ENCODE peak calls at places on chromosomes 13 and 19, in eight cellular contexts. One of them, this sample, is unnamed.

GRCh38 chr13:34322416-34323074 is 504.6 kb downstream of the RFC3 start:
- DNase-seq in PC-3: peak
- DNase-seq in GM23248: no peak
- DNase-seq in SK-N-SH: no peak
- DNase-seq in neural progenitor cell: no peak
- DNase-seq in GM23338: no peak
- DNase-seq in MM.1S: no peak
- DNase-seq in HCT116: no peak
- DNase-seq in this sample: no peak

GRCh38 chr19:4597975-4598671 is 38.6 kb upstream of the SEMA6B start:
- DNase-seq in PC-3: peak
- DNase-seq in GM23248: peak
- DNase-seq in SK-N-SH: peak
- DNase-seq in neural progenitor cell: peak
- DNase-seq in GM23338: peak
- DNase-seq in MM.1S: peak
- DNase-seq in HCT116: no peak
- DNase-seq in this sample: peak

GRCh38 chr13:105915451-105915850 is 620.0 kb downstream of the EFNB2 start:
- DNase-seq in PC-3: no peak
- DNase-seq in GM23248: no peak
- DNase-seq in SK-N-SH: no peak
- DNase-seq in neural progenitor cell: no peak
- DNase-seq in GM23338: no peak
- DNase-seq in MM.1S: no peak
- DNase-seq in HCT116: no peak
- DNase-seq in this sample: no peak

GRCh38 chr19:38851622-38852230 is 1.9 kb upstream of the HNRNPL start:
- DNase-seq in PC-3: peak
- DNase-seq in GM23248: peak
- DNase-seq in SK-N-SH: peak
- DNase-seq in neural progenitor cell: peak
- DNase-seq in GM23338: peak
- DNase-seq in MM.1S: peak
- DNase-seq in HCT116: peak
- DNase-seq in this sample: peak

GRCh38 chr19:12333162-12334159 is at the start of gene ZNF563:
- DNase-seq in PC-3: peak
- DNase-seq in GM23248: peak
- DNase-seq in SK-N-SH: peak
- DNase-seq in neural progenitor cell: peak
- DNase-seq in GM23338: peak
- DNase-seq in MM.1S: peak
- DNase-seq in HCT116: no peak
- DNase-seq in this sample: peak

GRCh38 chr13:113562866-113563265 is 21.7 kb upstream of the TFDP1 start:
- DNase-seq in PC-3: no peak
- DNase-seq in GM23248: no peak
- DNase-seq in SK-N-SH: no peak
- DNase-seq in neural progenitor cell: no peak
- DNase-seq in GM23338: no peak
- DNase-seq in MM.1S: no peak
- DNase-seq in HCT116: no peak
- DNase-seq in this sample: no peak

GRCh38 chr13:75318138-75318833 is 163.7 kb downstream of the TBC1D4 start:
- DNase-seq in PC-3: no peak
- DNase-seq in GM23248: no peak
- DNase-seq in SK-N-SH: no peak
- DNase-seq in neural progenitor cell: no peak
- DNase-seq in GM23338: no peak
- DNase-seq in MM.1S: no peak
- DNase-seq in HCT116: no peak
- DNase-seq in this sample: no peak

GRCh38 chr13:33678906-33679657 is 138.9 kb upstream of the RFC3 start:
- DNase-seq in PC-3: peak
- DNase-seq in GM23248: peak
- DNase-seq in SK-N-SH: no peak
- DNase-seq in neural progenitor cell: no peak
- DNase-seq in GM23338: peak
- DNase-seq in MM.1S: peak
- DNase-seq in HCT116: no peak
- DNase-seq in this sample: no peak

GRCh38 chr19:18020212-18021067 is 12.5 kb downstream of the ARRDC2 start:
- DNase-seq in PC-3: no peak
- DNase-seq in GM23248: peak
- DNase-seq in SK-N-SH: peak
- DNase-seq in neural progenitor cell: no peak
- DNase-seq in GM23338: no peak
- DNase-seq in MM.1S: no peak
- DNase-seq in HCT116: no peak
- DNase-seq in this sample: no peak

DNA sequence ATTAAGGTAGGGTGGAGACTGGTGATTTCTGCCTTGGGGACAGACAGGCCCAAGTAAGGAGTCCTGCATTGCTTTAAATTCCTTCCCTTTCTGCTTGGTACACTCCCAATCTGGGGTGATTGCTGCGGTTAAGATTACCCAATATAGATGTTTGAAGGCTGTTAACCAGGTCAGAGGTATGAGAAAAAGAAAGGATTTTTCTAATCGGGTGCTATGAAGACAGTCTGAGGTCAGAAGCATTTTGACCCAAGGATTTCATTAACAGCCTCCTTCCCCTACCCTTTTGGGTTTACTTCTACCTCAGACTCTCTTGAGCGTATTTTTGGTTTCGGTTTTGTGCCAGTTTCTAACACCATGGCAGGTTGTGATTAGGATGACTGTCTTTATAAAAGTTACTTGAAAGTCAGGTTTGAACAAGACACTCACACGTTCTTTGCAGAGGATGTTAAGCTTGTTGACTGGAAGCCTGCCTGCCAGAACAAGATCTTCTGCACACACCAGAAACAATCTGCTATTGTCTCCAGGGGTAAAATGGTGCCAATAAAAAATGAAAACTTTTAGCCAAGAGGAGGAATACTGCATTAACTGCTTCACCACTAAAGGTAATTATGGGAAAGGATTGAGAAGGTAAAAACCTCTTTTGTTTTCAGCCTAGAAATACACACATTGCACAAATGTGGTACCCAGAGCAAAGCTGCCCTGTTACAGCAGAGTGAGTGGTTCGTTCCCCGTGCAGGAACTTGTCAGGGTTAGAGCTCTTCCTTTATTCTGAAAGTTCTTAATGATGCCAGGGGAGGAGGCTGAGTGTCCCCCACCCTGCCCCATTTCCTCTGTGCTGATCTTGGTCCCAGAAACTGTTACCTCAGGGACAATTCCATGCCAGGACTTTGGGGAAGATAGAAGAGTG is 108.9 kb downstream of the NDFIP2 start:
- DNase-seq in PC-3: peak
- DNase-seq in GM23248: peak
- DNase-seq in SK-N-SH: no peak
- DNase-seq in neural progenitor cell: no peak
- DNase-seq in GM23338: no peak
- DNase-seq in MM.1S: peak
- DNase-seq in HCT116: no peak
- DNase-seq in this sample: no peak
- TF ChIP-seq EZH2phosphoT487 in PC-3: no peak
- TF ChIP-seq EZH2phosphoT487 in GM23248: no peak
- TF ChIP-seq EZH2phosphoT487 in SK-N-SH: no peak
- TF ChIP-seq EZH2phosphoT487 in neural progenitor cell: no peak
- TF ChIP-seq EZH2phosphoT487 in GM23338: no peak
- TF ChIP-seq EZH2phosphoT487 in MM.1S: no peak
- TF ChIP-seq EZH2phosphoT487 in HCT116: no peak
- TF ChIP-seq EZH2phosphoT487 in this sample: no peak

GRCh38 chr13:98308525-98308911 is 131.4 kb upstream of the RNF113B start:
- DNase-seq in PC-3: no peak
- DNase-seq in GM23248: no peak
- DNase-seq in SK-N-SH: no peak
- DNase-seq in neural progenitor cell: no peak
- DNase-seq in GM23338: no peak
- DNase-seq in MM.1S: no peak
- DNase-seq in HCT116: no peak
- DNase-seq in this sample: no peak

GRCh38 chr13:98309569-98310335 is 132.7 kb upstream of the RNF113B start:
- DNase-seq in PC-3: no peak
- DNase-seq in GM23248: no peak
- DNase-seq in SK-N-SH: no peak
- DNase-seq in neural progenitor cell: no peak
- DNase-seq in GM23338: no peak
- DNase-seq in MM.1S: no peak
- DNase-seq in HCT116: no peak
- DNase-seq in this sample: no peak

GRCh38 chr13:98307392-98307743 is 130.3 kb upstream of the RNF113B start:
- DNase-seq in PC-3: no peak
- DNase-seq in GM23248: no peak
- DNase-seq in SK-N-SH: no peak
- DNase-seq in neural progenitor cell: no peak
- DNase-seq in GM23338: no peak
- DNase-seq in MM.1S: no peak
- DNase-seq in HCT116: no peak
- DNase-seq in this sample: no peak

GRCh38 chr13:98305670-98306069 is 128.6 kb upstream of the RNF113B start:
- DNase-seq in PC-3: no peak
- DNase-seq in GM23248: no peak
- DNase-seq in SK-N-SH: no peak
- DNase-seq in neural progenitor cell: no peak
- DNase-seq in GM23338: no peak
- DNase-seq in MM.1S: no peak
- DNase-seq in HCT116: no peak
- DNase-seq in this sample: no peak

GRCh38 chr13:98307744-98308524 is 130.9 kb upstream of the RNF113B start:
- DNase-seq in PC-3: no peak
- DNase-seq in GM23248: no peak
- DNase-seq in SK-N-SH: no peak
- DNase-seq in neural progenitor cell: no peak
- DNase-seq in GM23338: no peak
- DNase-seq in MM.1S: no peak
- DNase-seq in HCT116: no peak
- DNase-seq in this sample: no peak
- H3K4me2 ChIP-seq in PC-3: no peak
- H3K4me2 ChIP-seq in GM23248: no peak
- H3K4me2 ChIP-seq in SK-N-SH: no peak
- H3K4me2 ChIP-seq in neural progenitor cell: no peak
- H3K4me2 ChIP-seq in GM23338: peak
- H3K4me2 ChIP-seq in MM.1S: no peak
- H3K4me2 ChIP-seq in HCT116: no peak
- H3K4me2 ChIP-seq in this sample: no peak

GRCh38 chr13:50126378-50127016 is 111.3 kb downstream of the KCNRG start:
- DNase-seq in PC-3: peak
- DNase-seq in GM23248: peak
- DNase-seq in SK-N-SH: no peak
- DNase-seq in neural progenitor cell: peak
- DNase-seq in GM23338: peak
- DNase-seq in MM.1S: peak
- DNase-seq in HCT116: no peak
- DNase-seq in this sample: peak
- TF ChIP-seq EZH2phosphoT487 in PC-3: no peak
- TF ChIP-seq EZH2phosphoT487 in GM23248: no peak
- TF ChIP-seq EZH2phosphoT487 in SK-N-SH: no peak
- TF ChIP-seq EZH2phosphoT487 in neural progenitor cell: peak
- TF ChIP-seq EZH2phosphoT487 in GM23338: peak
- TF ChIP-seq EZH2phosphoT487 in MM.1S: no peak
- TF ChIP-seq EZH2phosphoT487 in HCT116: no peak
- TF ChIP-seq EZH2phosphoT487 in this sample: no peak

DNA sequence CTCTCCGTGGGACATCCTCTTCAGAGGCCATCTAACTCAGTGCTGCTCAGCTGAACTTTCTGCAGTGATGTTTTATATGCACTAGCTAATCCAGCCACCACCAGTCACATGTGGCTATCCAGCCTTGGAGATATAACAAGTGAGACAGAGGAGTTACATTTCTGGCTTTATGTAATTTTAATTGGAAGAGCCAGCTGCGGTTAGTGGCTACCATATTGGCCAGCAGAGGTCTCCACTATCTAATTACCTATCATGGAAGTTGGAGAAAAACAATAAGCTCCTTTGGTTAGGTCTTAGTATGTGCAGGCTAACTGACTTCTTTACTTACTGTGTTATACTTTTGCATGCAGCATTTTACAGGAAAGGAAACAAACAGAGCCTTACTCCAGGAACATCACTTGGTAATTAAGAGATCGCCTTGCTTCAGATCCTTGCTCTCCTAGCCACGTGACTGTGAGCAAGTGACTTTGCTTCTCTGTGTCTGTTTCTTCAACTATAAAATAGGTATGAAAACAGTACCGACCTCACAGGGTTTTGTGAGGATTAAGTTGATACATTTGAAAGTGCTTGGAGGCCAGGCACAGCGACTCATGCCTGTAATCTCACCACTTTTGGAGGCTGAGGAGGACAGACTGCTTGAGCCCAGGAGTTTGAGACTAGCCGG is 1.6 kb upstream of the KLK10 start:
- DNase-seq in PC-3: peak
- DNase-seq in GM23248: peak
- DNase-seq in SK-N-SH: peak
- DNase-seq in neural progenitor cell: peak
- DNase-seq in GM23338: peak
- DNase-seq in MM.1S: peak
- DNase-seq in HCT116: no peak
- DNase-seq in this sample: peak
- H3K4me2 ChIP-seq in PC-3: peak
- H3K4me2 ChIP-seq in GM23248: no peak
- H3K4me2 ChIP-seq in SK-N-SH: no peak
- H3K4me2 ChIP-seq in neural progenitor cell: no peak
- H3K4me2 ChIP-seq in GM23338: no peak
- H3K4me2 ChIP-seq in MM.1S: no peak
- H3K4me2 ChIP-seq in HCT116: peak
- H3K4me2 ChIP-seq in this sample: no peak

This sample was measured in OCI-LY7.